ENCODE peak calls at places on chromosomes 2 and 18, in ten cellular contexts. A is PC-9, O is GM23248, D is HCT116, K is MM.1S, H is hepatocyte, R is PC-3, Q is GM23338, I is Karpas-422, S is SK-N-SH. V is an unnamed sample. For H3K9me2, the result is how much of the 10 kb centered on the place peaks cover.

GRCh38 chr18:13460946-13461345 is 242.4 kb downstream of the LDLRAD4 start:
- DNase-seq in O (no peak), S (no peak), K (no peak), D (no peak), A (no peak), Q (no peak), R (no peak), I (no peak), H (no peak), V (no peak)

GRCh38 chr2:127275356-127275755 is 18.6 kb downstream of the ERCC3 start:
- DNase-seq in R (no peak), K (no peak), I (no peak), D (no peak), H (no peak), O (no peak), S (no peak), A (no peak), Q (no peak), V (no peak)

GRCh38 chr2:177832611-177833133 is 239.9 kb downstream of the PDE11A start:
- DNase-seq in Q (no peak), O (no peak), D (no peak), H (no peak), S (no peak), I (no peak), K (no peak), R (no peak), A (no peak), V (no peak)

GRCh38 chr2:200747668-200748618 is 63.8 kb upstream of the BZW1 start:
- DNase-seq in D (no peak), A (peak), R (peak), Q (no peak), O (no peak), S (no peak), H (peak), K (peak), I (no peak), V (no peak)

GRCh38 chr2:171521361-171522056 is 765 bp upstream of the CYBRD1 start:
- DNase-seq in R (no peak), S (peak), D (no peak), Q (no peak), A (no peak), O (peak), I (no peak), H (no peak), K (no peak), V (no peak)

GRCh38 chr2:28413896-28414290 is 21.2 kb downstream of the FOSL2 start:
- DNase-seq in K (no peak), A (no peak), S (no peak), O (no peak), I (no peak), D (no peak), H (no peak), R (no peak), Q (no peak), V (no peak)

GRCh38 chr18:13376841-13377351 is 158.3 kb downstream of the LDLRAD4 start:
- DNase-seq in K (no peak), I (no peak), D (no peak), Q (no peak), R (no peak), H (no peak), S (no peak), A (no peak), O (no peak), V (peak)

GRCh38 chr2:52342458-52342857 is 1310.5 kb upstream of the NRXN1 start:
- DNase-seq in O (no peak), A (no peak), D (no peak), Q (no peak), I (no peak), R (no peak), K (no peak), H (no peak), S (no peak), V (no peak)

GRCh38 chr2:218398437-218399390 is 954 bp upstream of the CTDSP1 start:
- DNase-seq in A (peak), Q (peak), H (peak), I (peak), O (peak), S (peak), R (peak), D (peak), K (no peak), V (peak)

GRCh38 chr2:204264746-204265145 is 280.5 kb upstream of the PARD3B start:
- DNase-seq in A (no peak), Q (no peak), I (no peak), R (no peak), D (no peak), K (peak), O (no peak), H (no peak), S (no peak), V (no peak)

GRCh38 chr2:20677301-20678176 is 10.6 kb downstream of the GDF7 start:
- DNase-seq in R (peak), Q (peak), K (peak), A (no peak), D (no peak), H (no peak), S (no peak), O (no peak), I (peak), V (peak)

GRCh38 chr2:48448274-48449061 is 81.5 kb upstream of the STON1 start:
- DNase-seq in A (peak), I (no peak), Q (no peak), K (peak), H (no peak), R (peak), S (no peak), O (peak), D (no peak), V (no peak)

GRCh38 chr18:61833387-61833786 is 59.4 kb downstream of the RNF152 start:
- DNase-seq in D (no peak), Q (no peak), K (peak), H (no peak), R (no peak), I (no peak), A (no peak), O (no peak), S (peak), V (no peak)

GRCh38 chr18:22552899-22553460 is 135.3 kb upstream of the CTAGE1 start:
- DNase-seq in S (no peak), H (no peak), O (no peak), I (no peak), Q (no peak), R (no peak), D (no peak), A (no peak), K (no peak), V (no peak)

GRCh38 chr2:239715202-239715601 is 309.9 kb downstream of the NDUFA10 start:
- DNase-seq in H (no peak), S (no peak), I (no peak), Q (no peak), D (no peak), O (no peak), R (no peak), A (no peak), K (no peak), V (no peak)

GRCh38 chr2:73291093-73291460 is 2.3 kb downstream of the EGR4 start:
- DNase-seq in Q (peak), A (no peak), H (peak), R (peak), K (peak), O (peak), D (no peak), S (peak), I (peak), V (no peak)

GRCh38 chr2:28901202-28901601 is 6.7 kb downstream of the WDR43 start:
- DNase-seq in A (no peak), I (no peak), H (no peak), S (no peak), Q (no peak), K (no peak), D (no peak), O (peak), R (no peak), V (no peak)

GRCh38 chr2:9656270-9656766 is 25.5 kb upstream of the YWHAQ start:
- DNase-seq in S (no peak), I (no peak), O (peak), R (peak), K (no peak), D (no peak), H (no peak), A (peak), Q (no peak), V (no peak)

GRCh38 chr2:135840601-135841000 is 3.6 kb upstream of the LCT start:
- DNase-seq in I (no peak), O (peak), D (no peak), S (no peak), A (no peak), K (no peak), H (no peak), Q (no peak), R (no peak), V (no peak)

GRCh38 chr2:55148269-55148668 is 83.8 kb downstream of the CLHC1 start:
- DNase-seq in K (no peak), R (peak), O (peak), H (no peak), A (peak), I (no peak), D (no peak), Q (no peak), S (no peak), V (no peak)

GRCh38 chr2:85733121-85733960 is 20.4 kb upstream of the ATOH8 start:
- DNase-seq in Q (no peak), D (no peak), S (no peak), I (no peak), K (no peak), R (no peak), O (no peak), A (no peak), H (no peak), V (no peak)

GRCh38 chr2:17558878-17559277 is 18.4 kb downstream of the VSNL1 start:
- DNase-seq in O (no peak), D (no peak), K (no peak), H (no peak), I (no peak), A (no peak), S (no peak), R (no peak), Q (peak), V (no peak)
- H3K9me2 ChIP-seq in O (under half), D (under half), K (under half), H (under half), I (under half), A (under half), S (under half), R (under half), Q (under half), V (under half)

DNA sequence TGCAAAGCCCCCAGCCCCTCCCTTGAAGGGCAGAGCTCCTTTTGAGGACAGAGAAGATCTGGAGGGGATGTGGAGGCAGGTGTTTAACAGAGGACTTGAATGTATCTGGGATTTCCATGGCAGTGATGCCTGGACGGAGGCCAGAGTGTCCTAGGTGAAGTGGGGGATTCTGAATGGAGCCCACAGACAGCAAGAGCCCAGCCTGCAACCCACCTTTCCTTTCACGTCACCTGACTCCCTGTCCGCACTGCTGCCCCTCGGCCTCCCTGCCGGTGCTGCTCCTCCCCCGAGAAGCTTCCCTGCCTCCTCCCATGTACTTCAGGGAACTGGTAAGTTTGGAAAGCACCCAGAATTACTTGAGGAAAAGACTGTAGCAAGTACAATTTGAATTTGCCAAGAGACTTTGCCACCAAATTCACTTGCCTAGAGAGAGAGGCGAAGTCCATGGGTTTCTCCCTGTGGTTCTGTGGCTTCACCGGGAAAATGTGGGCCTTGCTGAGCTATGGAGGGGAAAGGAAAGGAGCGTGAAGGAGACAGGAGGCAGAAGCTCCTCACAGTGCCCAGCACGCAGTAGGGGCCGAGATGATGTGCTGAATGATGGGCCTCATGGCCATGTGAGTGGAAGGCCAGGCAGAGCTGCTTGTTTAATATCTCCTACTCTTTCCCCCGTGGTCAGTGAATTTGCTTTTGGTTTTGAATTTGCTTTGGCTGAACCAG is 13.9 kb upstream of the ASPRV1 start:
- DNase-seq in R (no peak), D (no peak), S (no peak), H (no peak), Q (no peak), A (no peak), O (no peak), K (no peak), I (no peak), V (no peak)
- H3K9me2 ChIP-seq in R (under half), D (under half), S (under half), H (under half), Q (under half), A (under half), O (under half), K (under half), I (under half), V (under half)

GRCh38 chr2:149765003-149765402 is 177.4 kb upstream of the MMADHC start:
- DNase-seq in I (no peak), K (no peak), S (no peak), R (peak), A (no peak), D (no peak), O (no peak), Q (no peak), H (no peak), V (no peak)

GRCh38 chr2:149768320-149768799 is 180.8 kb upstream of the MMADHC start:
- DNase-seq in O (peak), K (no peak), H (no peak), D (no peak), Q (no peak), I (no peak), A (no peak), R (peak), S (no peak), V (no peak)

GRCh38 chr2:149765636-149766035 is 178.1 kb upstream of the MMADHC start:
- DNase-seq in R (no peak), A (no peak), D (no peak), S (no peak), O (no peak), H (no peak), Q (no peak), I (no peak), K (no peak), V (no peak)

GRCh38 chr2:149766339-149766738 is 178.8 kb upstream of the MMADHC start:
- DNase-seq in D (no peak), O (no peak), A (no peak), I (no peak), R (no peak), K (no peak), S (no peak), H (no peak), Q (no peak), V (no peak)

DNA sequence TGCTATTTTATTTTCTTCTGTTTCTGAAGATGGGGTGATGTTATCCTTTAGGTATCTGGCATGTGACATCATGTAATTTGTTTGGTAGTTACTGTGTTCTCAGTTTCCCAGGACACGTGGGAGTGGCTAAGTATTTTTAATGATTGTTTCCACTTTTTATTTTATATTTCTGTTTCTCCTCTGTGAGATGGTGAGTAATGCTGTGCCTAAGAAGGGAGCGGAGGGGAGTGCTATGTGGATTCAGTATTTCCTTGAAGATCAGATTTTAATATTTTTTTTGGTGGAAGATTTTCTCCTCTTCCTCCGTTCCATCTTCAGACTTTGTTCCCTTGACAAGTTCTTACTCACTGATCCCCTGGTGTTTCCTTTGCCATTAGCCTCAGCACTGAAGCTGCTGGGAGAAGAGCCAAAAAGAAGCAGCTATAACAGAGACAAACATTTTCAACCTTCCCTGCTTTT is 180.0 kb upstream of the MMADHC start:
- DNase-seq in S (no peak), Q (no peak), H (no peak), I (no peak), D (no peak), R (peak), O (peak), A (no peak), K (no peak), V (no peak)
- H3K9me2 ChIP-seq in S (under half), Q (under half), H (under half), I (under half), D (under half), R (under half), O (under half), A (under half), K (under half), V (under half)

GRCh38 chr2:156379714-156380113 is 47.2 kb upstream of the NR4A2 start:
- DNase-seq in D (no peak), Q (no peak), I (no peak), A (no peak), K (no peak), O (no peak), R (no peak), S (no peak), H (no peak), V (no peak)

GRCh38 chr2:156380117-156380645 is 47.7 kb upstream of the NR4A2 start:
- DNase-seq in I (no peak), O (no peak), A (no peak), H (no peak), D (no peak), K (peak), Q (no peak), S (no peak), R (no peak), V (no peak)

GRCh38 chr2:156383798-156384197 is 51.3 kb upstream of the NR4A2 start:
- DNase-seq in S (no peak), Q (no peak), I (no peak), A (no peak), O (no peak), R (no peak), H (no peak), D (no peak), K (no peak), V (no peak)

DNA sequence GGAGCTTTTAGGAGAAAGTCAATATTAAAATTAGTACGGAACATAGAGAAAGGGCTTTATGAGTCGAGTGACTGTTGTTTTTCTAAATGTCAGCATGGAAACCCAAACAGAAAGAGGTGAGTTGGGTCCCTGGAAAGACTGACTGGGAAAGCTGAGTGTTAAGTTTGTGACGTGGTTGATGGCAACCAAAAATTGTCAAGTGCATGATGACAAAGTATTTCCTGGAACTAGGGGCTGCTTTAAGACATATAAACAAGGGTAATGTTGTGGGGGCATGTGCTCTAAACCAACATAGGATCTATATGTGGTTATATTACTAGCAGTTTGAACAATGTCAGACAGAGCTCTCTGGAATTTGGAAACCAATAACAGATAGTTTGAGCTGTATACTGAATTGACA is 50.9 kb upstream of the GPD2 start:
- DNase-seq in A (no peak), S (no peak), R (no peak), D (no peak), O (no peak), H (no peak), I (no peak), Q (no peak), K (no peak), V (no peak)
- H3K9me2 ChIP-seq in A (under half), S (under half), R (under half), D (under half), O (under half), H (under half), I (under half), Q (under half), K (under half), V (under half)

DNA sequence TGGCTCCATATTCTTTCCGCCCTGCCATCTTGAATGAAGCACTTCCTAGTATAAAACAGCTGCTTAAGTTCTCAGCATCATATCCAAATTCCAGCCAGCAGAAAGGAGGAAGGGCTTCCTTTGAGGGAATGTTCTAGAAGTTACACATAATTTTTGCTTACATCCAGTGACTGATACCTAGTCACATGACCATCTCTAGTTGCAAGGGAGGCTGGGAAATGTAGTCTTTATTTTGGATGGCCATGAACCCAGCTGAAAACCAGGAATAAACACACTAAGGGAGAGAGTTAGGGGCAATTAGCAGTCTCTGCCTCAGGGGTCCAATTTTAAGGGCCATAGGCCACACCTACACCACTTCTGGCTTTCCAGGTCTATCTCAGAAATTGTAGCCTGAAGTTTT is 57.8 kb upstream of the LMAN1 start:
- DNase-seq in R (no peak), H (no peak), Q (peak), A (no peak), O (peak), K (no peak), S (no peak), D (no peak), I (no peak), V (peak)
- H3K9me2 ChIP-seq in R (under half), H (under half), Q (under half), A (under half), O (under half), K (under half), S (under half), D (under half), I (under half), V (under half)